ENCODE peak calls at places on chromosomes 16 and 17, in eight cellular contexts. L, Y, G, X, S, K, J and E are unnamed samples.

GRCh38 chr16:4053663-4054479 is 62.4 kb downstream of the ADCY9 start:
- DNase-seq in K (no peak), L (no peak), Y (no peak), S (peak), J (peak), G (no peak), X (peak), E (peak)

GRCh38 chr17:75950850-75951554 is 10.2 kb upstream of the FBF1 start:
- DNase-seq in G (no peak), J (peak), Y (no peak), K (no peak), S (no peak), X (no peak), L (no peak), E (peak)

GRCh38 chr17:43530303-43531081 is 15.6 kb downstream of the ETV4 start:
- DNase-seq in L (no peak), J (peak), X (peak), Y (no peak), G (no peak), S (peak), K (no peak), E (peak)

GRCh38 chr16:66719246-66719645 is 22.7 kb upstream of the CMTM4 start:
- DNase-seq in J (no peak), S (no peak), K (no peak), L (no peak), Y (no peak), G (no peak), X (no peak), E (no peak)

GRCh38 chr17:9363440-9364350 is 211.9 kb downstream of the STX8 start:
- DNase-seq in X (no peak), K (no peak), Y (no peak), G (no peak), L (no peak), S (peak), J (peak), E (no peak)

GRCh38 chr17:34201225-34201624 is 53.9 kb upstream of the CCL2 start:
- DNase-seq in J (no peak), K (no peak), Y (peak), G (no peak), X (no peak), S (peak), L (no peak), E (no peak)

GRCh38 chr17:74059471-74059870 is 144.0 kb upstream of the RPL38 start:
- DNase-seq in K (no peak), S (no peak), Y (no peak), J (no peak), L (no peak), G (no peak), X (no peak), E (no peak)

GRCh38 chr17:207775-208174 is 26.3 kb upstream of the DOC2B start:
- DNase-seq in G (no peak), J (no peak), K (no peak), S (no peak), Y (no peak), X (no peak), L (no peak), E (no peak)

GRCh38 chr17:38727661-38728220 is 2.4 kb upstream of the CISD3 start:
- DNase-seq in L (no peak), Y (peak), K (peak), G (no peak), J (no peak), S (no peak), X (no peak), E (no peak)
- H3K4me3 ChIP-seq in L (peak), Y (no peak), K (peak), G (no peak), J (no peak), S (no peak), X (no peak), E (no peak)

DNA sequence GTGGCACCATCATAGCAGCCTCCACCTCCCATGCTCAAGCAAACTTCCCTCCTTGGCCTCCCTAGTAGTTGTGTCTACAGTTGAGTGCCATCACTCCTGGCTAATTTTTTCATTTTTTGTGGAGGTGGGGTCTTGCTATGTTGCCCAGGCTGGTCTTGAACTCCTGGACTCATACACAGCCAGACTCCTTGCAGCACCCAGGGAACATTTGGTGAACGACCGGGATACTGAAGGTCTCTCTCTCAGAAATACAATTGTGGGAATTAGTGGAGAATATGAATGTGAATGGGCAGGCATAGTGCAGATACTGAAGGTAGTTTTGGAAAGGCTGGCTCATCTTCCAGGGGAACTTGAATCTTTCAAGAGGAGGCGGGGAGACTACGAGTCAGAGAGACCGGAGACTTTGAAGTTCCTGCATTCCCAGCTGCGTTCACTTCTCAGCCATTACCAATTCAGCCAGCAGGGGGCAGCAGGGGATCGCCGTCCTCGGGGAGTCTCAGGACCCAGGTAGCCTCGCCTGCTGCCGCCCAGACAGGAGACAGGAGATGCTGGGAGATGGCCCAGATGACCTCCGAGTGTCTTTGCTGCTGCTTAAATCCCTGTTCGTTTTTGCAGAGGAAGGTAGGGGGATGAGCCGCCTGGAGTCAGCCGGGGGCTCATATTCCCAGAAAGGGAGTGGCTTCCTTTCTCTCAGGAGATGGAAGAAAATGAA is 68.6 kb downstream of the HAPSTR1 start:
- DNase-seq in J (peak), Y (peak), L (peak), S (peak), K (no peak), X (no peak), G (peak), E (peak)
- TF ChIP-seq CTCF in J (peak), Y (peak), L (peak), S (peak), K (no peak), X (peak), G (peak), E (peak)

GRCh38 chr17:20706752-20707372 is 127.3 kb downstream of the CDRT15L2 start:
- DNase-seq in Y (no peak), J (no peak), K (no peak), L (no peak), S (no peak), G (no peak), X (no peak), E (no peak)
- H3K4me3 ChIP-seq in Y (no peak), J (no peak), K (no peak), L (no peak), S (no peak), G (no peak), X (no peak), E (no peak)

GRCh38 chr17:36756695-36757094 is 155.3 kb downstream of the MRM1 start:
- DNase-seq in X (no peak), Y (no peak), S (no peak), L (no peak), J (no peak), G (no peak), K (no peak), E (no peak)
- TF ChIP-seq CTCF in X (no peak), Y (no peak), S (no peak), L (no peak), J (no peak), G (no peak), K (no peak), E (no peak)

DNA sequence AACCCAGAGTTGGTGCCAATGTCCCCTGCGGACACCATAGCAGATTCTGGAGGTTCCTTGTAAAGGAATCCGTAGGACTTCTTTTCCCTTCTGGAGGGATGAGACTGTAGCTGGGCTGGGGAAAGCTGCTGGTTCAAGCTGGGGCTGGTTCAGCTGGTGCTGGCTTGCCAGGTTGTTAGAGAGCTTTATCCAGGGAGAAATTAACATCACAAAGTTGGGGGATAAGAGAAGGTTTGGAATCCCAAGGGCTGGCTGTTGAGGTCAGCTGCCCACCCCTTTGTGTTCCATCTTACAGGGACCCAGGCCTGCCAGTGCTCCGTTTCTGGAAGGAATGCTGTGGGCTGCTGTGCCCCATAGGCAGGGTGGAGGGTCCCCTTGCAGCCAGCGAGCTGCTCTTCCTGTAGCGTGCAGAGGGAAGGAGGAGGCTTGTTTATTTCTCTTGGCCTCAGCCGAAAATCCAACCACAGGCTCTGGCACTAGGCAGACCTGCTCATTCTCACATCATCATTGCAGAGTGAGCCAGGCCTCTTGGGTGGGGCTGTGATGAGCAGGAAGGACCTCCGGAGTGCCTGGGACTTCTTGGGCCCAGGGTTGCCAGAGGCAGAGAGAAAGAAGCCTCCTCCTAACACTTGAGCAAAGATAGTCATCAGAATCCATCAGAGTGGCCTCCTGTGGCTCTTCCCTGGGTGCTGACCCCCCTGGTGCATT is 251.1 kb downstream of the SEC14L1 start:
- DNase-seq in L (no peak), Y (no peak), J (peak), K (peak), S (peak), X (no peak), G (no peak), E (peak)
- H3K4me3 ChIP-seq in L (no peak), Y (no peak), J (no peak), K (no peak), S (no peak), X (no peak), G (no peak), E (peak)

DNA sequence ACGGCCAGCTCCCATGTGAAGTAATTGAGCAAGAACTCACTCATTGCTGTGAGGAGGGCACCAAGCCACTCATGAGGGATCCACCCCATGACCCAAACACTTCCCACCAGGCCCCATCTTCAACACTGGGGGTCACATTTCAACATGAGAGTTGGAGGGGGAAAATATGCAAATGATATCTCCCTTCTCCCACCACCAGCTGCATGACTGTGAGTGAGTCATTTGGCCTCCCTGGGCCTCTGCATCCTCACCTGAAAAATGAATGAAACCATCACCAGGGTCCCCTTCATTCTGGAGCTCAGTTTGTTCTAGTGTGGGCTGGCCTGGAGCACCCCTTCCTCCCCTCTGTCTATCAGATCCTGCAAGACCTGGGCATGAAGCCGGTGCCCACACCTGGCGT is 6.8 kb upstream of the MED9 start:
- DNase-seq in S (no peak), G (no peak), J (no peak), K (no peak), L (no peak), X (no peak), Y (no peak), E (no peak)
- TF ChIP-seq CTCF in S (no peak), G (no peak), J (no peak), K (no peak), L (no peak), X (no peak), Y (no peak), E (no peak)